ENCODE peak calls at places on chromosomes 12 and 14, in four cellular contexts. Y, P, G and I are unnamed samples.

GRCh38 chr12:129570796-129571400 is 332.9 kb downstream of the TMEM132D start:
- DNase-seq in Y (no peak), P (no peak), G (no peak), I (no peak)

GRCh38 chr14:79580908-79581307 is 630.4 kb downstream of the DIO2 start:
- DNase-seq in Y (no peak), P (no peak), G (no peak), I (no peak)

GRCh38 chr12:1533205-1533601 is 61.2 kb downstream of the FBXL14 start:
- DNase-seq in Y (no peak), P (no peak), G (no peak), I (no peak)

GRCh38 chr14:65414961-65415589 is 2.5 kb downstream of the FUT8 start:
- DNase-seq in Y (peak), P (no peak), G (no peak), I (no peak)

GRCh38 chr14:49972840-49973239 is 80.0 kb downstream of the ARF6 start:
- DNase-seq in Y (peak), P (no peak), G (no peak), I (no peak)

GRCh38 chr14:72563676-72564075 is 330.2 kb downstream of the DPF3 start:
- DNase-seq in Y (no peak), P (no peak), G (no peak), I (no peak)

GRCh38 chr12:74539261-74539660 is 1.6 kb downstream of the ATXN7L3B start:
- DNase-seq in Y (no peak), P (no peak), G (no peak), I (no peak)

GRCh38 chr14:88986146-88986841 is 161.8 kb downstream of the TTC8 start:
- DNase-seq in Y (peak), P (no peak), G (no peak), I (no peak)

GRCh38 chr12:59250766-59251165 is 330.5 kb upstream of the LRIG3 start:
- DNase-seq in Y (no peak), P (no peak), G (no peak), I (no peak)

GRCh38 chr14:45041641-45042040 is 42.3 kb upstream of the PRPF39 start:
- DNase-seq in Y (no peak), P (no peak), G (no peak), I (no peak)

GRCh38 chr14:43900173-43900655 is 606.9 kb downstream of the FSCB start:
- DNase-seq in Y (peak), P (no peak), G (no peak), I (no peak)

GRCh38 chr12:27366621-27367020 is 34.0 kb downstream of the BMAL2 start:
- DNase-seq in Y (no peak), P (no peak), G (no peak), I (no peak)

GRCh38 chr14:103126873-103127304 is 3.6 kb downstream of the TNFAIP2 start:
- DNase-seq in Y (no peak), P (no peak), G (no peak), I (no peak)

GRCh38 chr14:31967669-31967975 is 109.5 kb upstream of the ARHGAP5 start:
- DNase-seq in Y (no peak), P (no peak), G (no peak), I (no peak)

GRCh38 chr12:75155962-75156361 is 53.7 kb downstream of the KCNC2 start:
- DNase-seq in Y (no peak), P (no peak), G (no peak), I (no peak)

GRCh38 chr14:80037349-80037748 is 174.0 kb downstream of the DIO2 start:
- DNase-seq in Y (no peak), P (no peak), G (no peak), I (no peak)

GRCh38 chr12:3168775-3169221 is 91.6 kb downstream of the TSPAN9 start:
- DNase-seq in Y (peak), P (peak), G (no peak), I (no peak)

GRCh38 chr12:105831372-105831771 is 307.4 kb downstream of the NUAK1 start:
- DNase-seq in Y (no peak), P (no peak), G (no peak), I (peak)

GRCh38 chr14:103908580-103908979 is 19.7 kb upstream of the TDRD9 start:
- DNase-seq in Y (no peak), P (no peak), G (no peak), I (no peak)

GRCh38 chr12:10354071-10354470 is 35.8 kb downstream of the KLRK1 start:
- DNase-seq in Y (no peak), P (no peak), G (no peak), I (no peak)

GRCh38 chr14:32623300-32624093 is 294.4 kb downstream of the AKAP6 start:
- DNase-seq in Y (no peak), P (no peak), G (no peak), I (no peak)

GRCh38 chr14:92316937-92317336 is 6.0 kb upstream of the SLC24A4 start:
- DNase-seq in Y (peak), P (no peak), G (no peak), I (no peak)

GRCh38 chr12:2439332-2440100 is 355.3 kb upstream of the FKBP4 start:
- DNase-seq in Y (no peak), P (no peak), G (no peak), I (no peak)

GRCh38 chr14:69708586-69709169 is 58.3 kb upstream of the SRSF5 start:
- DNase-seq in Y (peak), P (no peak), G (no peak), I (no peak)

GRCh38 chr14:99189201-99189801 is 82.7 kb downstream of the BCL11B start:
- DNase-seq in Y (no peak), P (no peak), G (no peak), I (no peak)

GRCh38 chr12:56278905-56279304 is 12.2 kb downstream of the COQ10A start:
- DNase-seq in Y (no peak), P (no peak), G (no peak), I (no peak)

GRCh38 chr14:101564444-101564776 is 3.1 kb downstream of the DIO3 start:
- DNase-seq in Y (no peak), P (no peak), G (no peak), I (no peak)

GRCh38 chr12:1519642-1520041 is 74.7 kb downstream of the FBXL14 start:
- DNase-seq in Y (no peak), P (no peak), G (no peak), I (no peak)

GRCh38 chr14:90534838-90535555 is 138.2 kb downstream of the CALM1 start:
- DNase-seq in Y (no peak), P (no peak), G (no peak), I (no peak)

GRCh38 chr14:54815016-54815415 is 87.6 kb downstream of the GCH1 start:
- DNase-seq in Y (no peak), P (no peak), G (no peak), I (no peak)

GRCh38 chr14:96461950-96462798 is 40.0 kb upstream of the PAPOLA start:
- DNase-seq in Y (no peak), P (no peak), G (no peak), I (no peak)

GRCh38 chr14:28831126-28831525 is 64.5 kb downstream of the FOXG1 start:
- DNase-seq in Y (no peak), P (no peak), G (no peak), I (no peak)

GRCh38 chr12:24767016-24767415 is 181.9 kb downstream of the BCAT1 start:
- DNase-seq in Y (no peak), P (no peak), G (no peak), I (no peak)

GRCh38 chr14:24398943-24399801 is at the start of gene NYNRIN:
- DNase-seq in Y (no peak), P (no peak), G (no peak), I (no peak)